ENCODE peak calls at places on chromosome 11, in nine cellular contexts. O, B, I, J, H, S, R, D and Z are unnamed samples. For H4K20me1, the result is how much of the 10 kb centered on the place peaks cover.

GRCh38 chr11:20090654-20091374 is 69.5 kb downstream of the DBX1 start:
- DNase-seq in I (no peak), R (no peak), H (no peak), J (no peak), O (no peak), B (no peak), D (no peak), S (no peak), Z (no peak)

GRCh38 chr11:93984205-93984586 is 37.0 kb upstream of the HEPHL1 start:
- DNase-seq in J (no peak), H (no peak), O (peak), I (peak), D (no peak), R (no peak), S (no peak), B (no peak), Z (no peak)

GRCh38 chr11:38582151-38582550 is 1984.1 kb upstream of the RAG2 start:
- DNase-seq in I (peak), D (no peak), O (no peak), H (no peak), B (no peak), J (no peak), R (no peak), S (no peak), Z (no peak)

GRCh38 chr11:20668844-20669832 is at the start of gene NELL1:
- DNase-seq in D (no peak), S (peak), I (no peak), R (peak), H (no peak), J (peak), B (peak), O (no peak), Z (no peak)

GRCh38 chr11:70476669-70477068 is 78.3 kb downstream of the CTTN start:
- DNase-seq in D (no peak), I (peak), J (no peak), R (no peak), B (no peak), O (peak), H (no peak), S (no peak), Z (no peak)

GRCh38 chr11:2528301-2529050 is 83.7 kb downstream of the KCNQ1 start:
- DNase-seq in O (no peak), I (no peak), D (no peak), B (no peak), S (peak), R (no peak), J (no peak), H (no peak), Z (no peak)

GRCh38 chr11:73518195-73518594 is 79.7 kb downstream of the FAM168A start:
- DNase-seq in S (no peak), B (no peak), R (no peak), D (no peak), O (no peak), I (no peak), H (no peak), J (no peak), Z (no peak)

GRCh38 chr11:107561688-107562087 is 3.8 kb downstream of the ALKBH8 start:
- DNase-seq in S (no peak), J (no peak), H (no peak), B (no peak), R (no peak), O (peak), D (no peak), I (peak), Z (no peak)

GRCh38 chr11:31819533-31820437 is 8.7 kb upstream of the PAX6 start:
- DNase-seq in B (peak), O (no peak), I (no peak), H (no peak), D (no peak), S (no peak), J (peak), R (peak), Z (no peak)

GRCh38 chr11:105856954-105857353 is 165.1 kb downstream of the MSANTD4 start:
- DNase-seq in R (no peak), O (no peak), J (no peak), I (no peak), H (no peak), D (no peak), B (no peak), S (no peak), Z (no peak)

GRCh38 chr11:115193931-115194797 is 310.1 kb downstream of the CADM1 start:
- DNase-seq in I (no peak), O (no peak), J (no peak), R (no peak), H (no peak), B (no peak), S (no peak), D (peak), Z (peak)

GRCh38 chr11:9138612-9139579 is 47.5 kb upstream of the SCUBE2 start:
- DNase-seq in H (peak), D (no peak), J (no peak), I (peak), O (peak), R (no peak), S (peak), B (no peak), Z (no peak)

GRCh38 chr11:19232910-19233503 is 7.7 kb downstream of the E2F8 start:
- DNase-seq in J (no peak), S (no peak), D (no peak), H (peak), I (peak), B (no peak), R (no peak), O (peak), Z (no peak)

GRCh38 chr11:33642461-33643166 is 58.0 kb downstream of the C11orf91 start:
- DNase-seq in B (no peak), D (no peak), I (peak), J (no peak), H (peak), O (no peak), S (no peak), R (no peak), Z (no peak)

GRCh38 chr11:132943737-132944556 is 588.4 kb downstream of the OPCML start:
- DNase-seq in D (no peak), I (no peak), B (peak), S (peak), J (peak), R (peak), H (no peak), O (peak), Z (no peak)

GRCh38 chr11:121255473-121256125 is 37.0 kb upstream of the SC5D start:
- DNase-seq in I (no peak), J (peak), D (no peak), R (no peak), O (no peak), H (no peak), S (no peak), B (no peak), Z (no peak)

GRCh38 chr11:117315285-117316196 is 515 bp downstream of the BACE1 start:
- DNase-seq in B (no peak), O (peak), D (no peak), I (no peak), S (peak), J (peak), R (no peak), H (no peak), Z (no peak)

GRCh38 chr11:117314840-117315239 is 1.2 kb downstream of the BACE1 start:
- DNase-seq in J (peak), I (no peak), D (no peak), S (peak), B (peak), O (peak), H (no peak), R (peak), Z (no peak)

GRCh38 chr11:117313103-117313502 is 3.0 kb downstream of the BACE1 start:
- DNase-seq in J (no peak), S (no peak), I (no peak), H (no peak), O (no peak), B (no peak), D (no peak), R (no peak), Z (no peak)

GRCh38 chr11:117316197-117316961 is at the start of gene BACE1:
- DNase-seq in S (peak), B (peak), I (peak), O (peak), D (no peak), H (peak), J (peak), R (peak), Z (no peak)

DNA sequence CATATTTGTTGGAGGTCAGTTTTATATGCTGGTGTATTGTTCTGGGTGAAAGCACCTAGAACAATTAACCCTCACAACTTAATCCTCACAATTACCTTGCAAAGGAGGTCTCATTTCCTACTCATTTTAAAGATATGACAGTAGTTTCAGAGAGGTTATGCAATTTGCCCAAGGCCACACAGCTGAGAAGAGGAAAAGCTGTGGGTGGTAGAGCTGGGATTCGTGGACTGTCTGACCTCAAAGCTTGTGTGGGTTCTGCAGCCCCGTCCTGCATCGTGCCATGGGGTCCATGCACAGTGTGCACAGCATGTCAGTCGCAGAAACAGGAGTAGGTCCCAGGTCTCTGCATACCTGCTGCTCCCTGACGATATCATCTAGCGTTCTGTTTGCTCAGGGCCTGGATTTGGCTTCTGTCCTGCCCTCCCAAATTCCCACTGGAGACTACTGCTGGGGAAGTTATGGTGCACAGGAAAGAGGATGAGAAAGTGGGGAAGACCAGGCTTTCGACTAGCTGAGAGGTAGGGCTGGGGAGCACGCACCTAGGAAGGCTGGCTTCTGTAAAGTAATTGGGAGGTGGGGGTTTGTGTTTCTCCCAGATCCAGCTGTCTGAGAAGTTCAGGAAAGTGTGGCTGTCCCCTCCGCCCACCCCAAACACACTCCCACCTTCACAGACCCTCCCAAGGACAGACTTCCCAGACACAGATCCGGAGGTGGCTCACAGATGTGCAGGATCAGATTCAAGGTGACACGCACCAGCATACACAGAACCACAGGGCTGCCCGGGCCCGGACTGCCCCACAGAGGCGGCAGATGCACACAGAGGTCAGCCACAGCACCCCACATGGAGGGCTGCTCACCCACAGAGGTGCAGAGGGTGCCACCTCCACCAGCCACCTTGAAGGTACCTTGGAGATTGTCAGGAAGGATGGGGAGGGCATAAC is 2.0 kb downstream of the BACE1 start:
- DNase-seq in R (no peak), I (no peak), B (no peak), H (no peak), D (no peak), O (no peak), S (no peak), J (no peak), Z (no peak)
- TF ChIP-seq EZH2phosphoT487 in R (no peak), I (no peak), B (no peak), H (no peak), D (no peak), O (no peak), S (no peak), J (no peak), Z (no peak)

GRCh38 chr11:67160872-67161783 is 42.1 kb downstream of the KDM2A start:
- DNase-seq in S (no peak), I (peak), O (peak), R (no peak), B (no peak), J (peak), D (no peak), H (no peak), Z (no peak)

GRCh38 chr11:67165595-67165994 is 46.5 kb downstream of the KDM2A start:
- DNase-seq in J (no peak), D (no peak), S (no peak), R (no peak), O (no peak), B (no peak), I (no peak), H (no peak), Z (no peak)

GRCh38 chr11:67167086-67167485 is 48.0 kb downstream of the KDM2A start:
- DNase-seq in D (no peak), B (no peak), O (peak), J (no peak), R (no peak), I (no peak), S (no peak), H (no peak), Z (no peak)

GRCh38 chr11:67160045-67160444 is 41.0 kb downstream of the KDM2A start:
- DNase-seq in H (no peak), I (no peak), O (no peak), J (no peak), B (peak), S (no peak), R (peak), D (no peak), Z (no peak)

DNA sequence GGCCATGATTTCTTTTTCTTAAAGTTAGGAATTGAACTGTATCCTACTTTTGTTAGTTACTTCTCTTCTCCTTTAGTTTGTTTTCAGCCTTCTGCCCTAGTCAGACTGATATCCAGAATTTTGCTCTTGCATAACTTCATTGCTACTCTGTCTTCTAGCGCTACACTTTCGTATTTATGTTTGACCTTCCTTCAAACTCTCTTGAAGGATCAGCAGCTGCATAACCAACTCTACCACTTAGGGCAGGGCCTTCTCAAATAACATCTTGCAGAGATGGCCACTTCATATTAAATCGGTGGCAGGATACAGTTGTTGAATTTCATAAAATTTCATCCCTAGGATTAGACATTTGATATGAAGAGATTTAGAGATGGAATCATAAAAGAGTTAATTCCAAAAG is 43.9 kb downstream of the KDM2A start:
- DNase-seq in S (no peak), O (no peak), I (no peak), J (no peak), H (no peak), B (no peak), R (no peak), D (no peak), Z (no peak)
- H4K20me1 ChIP-seq in S (half or more), O (under half), I (under half), J (under half), H (under half), B (half or more), R (half or more), D (under half), Z (under half)

GRCh38 chr11:50298182-50298988 is 265.7 kb downstream of the OR4C45 start:
- DNase-seq in R (peak), S (no peak), D (no peak), O (peak), B (no peak), I (no peak), J (no peak), H (no peak), Z (no peak)
- H3K4me3 ChIP-seq in R (peak), S (no peak), D (no peak), O (no peak), B (no peak), I (no peak), J (no peak), H (peak), Z (peak)

DNA sequence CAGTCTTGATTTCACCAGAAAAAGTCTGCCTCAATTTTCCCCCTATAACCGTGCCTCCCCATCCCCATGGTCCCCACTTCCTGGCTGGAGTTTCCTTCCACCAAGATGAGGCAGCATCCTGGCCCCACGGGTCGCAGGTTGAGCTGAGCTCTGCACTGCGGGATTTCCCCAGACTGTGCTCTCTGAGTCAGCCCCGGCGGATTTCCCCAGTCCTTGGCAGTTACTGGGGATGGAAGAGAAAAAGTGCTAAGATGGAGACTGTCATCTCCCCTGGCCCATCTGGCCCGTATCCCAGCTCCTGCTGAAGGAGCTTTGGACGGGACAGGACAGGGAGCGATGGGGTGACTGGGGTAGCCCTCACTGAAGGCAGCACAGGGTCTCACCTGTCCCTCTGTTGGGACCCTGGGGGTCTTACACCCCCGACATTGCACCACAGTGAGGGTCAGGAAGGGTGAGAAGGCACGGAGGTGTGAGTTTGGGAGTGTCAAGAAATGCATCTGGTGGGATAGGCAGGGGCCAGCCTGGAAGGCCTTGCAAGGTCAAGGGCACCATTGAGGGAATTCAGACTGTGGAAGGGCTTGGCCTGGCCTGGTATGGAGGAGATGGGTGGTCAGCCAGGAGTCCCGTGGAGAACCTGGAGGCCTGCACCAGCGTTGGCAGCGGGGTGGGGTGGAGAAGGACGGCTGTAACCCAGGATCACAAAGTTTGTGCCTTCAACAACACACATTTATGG is 36.5 kb downstream of the NADSYN1 start:
- DNase-seq in I (peak), R (no peak), O (no peak), S (no peak), B (no peak), H (no peak), J (no peak), D (no peak), Z (no peak)
- TF ChIP-seq EZH2phosphoT487 in I (no peak), R (no peak), O (no peak), S (no peak), B (no peak), H (no peak), J (no peak), D (no peak), Z (no peak)

DNA sequence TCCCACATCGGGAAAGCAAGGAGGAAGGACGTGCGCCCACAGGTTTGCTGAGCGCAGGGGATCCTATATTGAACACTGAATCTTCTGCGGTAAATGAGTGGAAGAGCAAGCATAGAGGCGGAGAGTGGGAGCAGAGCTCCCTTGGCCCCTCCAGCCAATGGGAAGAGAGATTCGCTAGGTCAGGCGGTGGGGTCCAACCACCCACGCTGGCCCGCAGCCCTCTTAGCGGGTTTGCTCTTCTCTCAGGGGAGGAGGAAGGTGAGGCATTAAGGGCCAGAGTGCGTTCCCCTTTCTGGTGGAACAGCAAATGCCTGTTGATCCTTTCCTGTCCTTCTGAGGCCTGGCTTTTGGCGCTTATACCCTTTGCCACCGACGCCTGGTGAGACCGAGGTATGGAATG is 10.6 kb downstream of the NLRP14 start:
- DNase-seq in R (no peak), D (no peak), I (no peak), B (no peak), S (no peak), J (peak), O (no peak), H (no peak), Z (no peak)
- H4K20me1 ChIP-seq in R (under half), D (under half), I (under half), B (under half), S (under half), J (under half), O (under half), H (under half), Z (under half)

DNA sequence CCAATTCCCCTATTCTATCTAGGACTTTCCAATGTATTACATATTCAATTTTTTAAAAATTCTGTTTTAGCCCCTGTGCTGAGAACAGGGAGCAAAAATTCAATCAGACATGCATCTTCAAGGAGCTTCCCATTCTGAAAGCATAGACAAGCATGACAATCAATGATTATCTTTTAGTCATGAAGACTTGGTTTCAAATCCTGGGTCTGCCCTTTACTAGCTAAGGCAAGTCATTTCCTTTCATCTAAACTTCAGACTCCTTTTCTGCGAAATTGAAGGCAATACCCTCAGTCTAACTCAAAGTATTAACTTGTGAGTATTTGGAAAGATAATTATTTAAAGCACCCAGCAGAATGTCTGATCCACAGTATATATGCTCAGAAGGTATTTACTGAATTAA is 24.1 kb downstream of the PAK1 start:
- DNase-seq in J (no peak), S (no peak), R (no peak), B (no peak), I (no peak), O (no peak), D (no peak), H (no peak), Z (no peak)
- H3K4me3 ChIP-seq in J (peak), S (no peak), R (no peak), B (no peak), I (no peak), O (no peak), D (no peak), H (no peak), Z (no peak)

DNA sequence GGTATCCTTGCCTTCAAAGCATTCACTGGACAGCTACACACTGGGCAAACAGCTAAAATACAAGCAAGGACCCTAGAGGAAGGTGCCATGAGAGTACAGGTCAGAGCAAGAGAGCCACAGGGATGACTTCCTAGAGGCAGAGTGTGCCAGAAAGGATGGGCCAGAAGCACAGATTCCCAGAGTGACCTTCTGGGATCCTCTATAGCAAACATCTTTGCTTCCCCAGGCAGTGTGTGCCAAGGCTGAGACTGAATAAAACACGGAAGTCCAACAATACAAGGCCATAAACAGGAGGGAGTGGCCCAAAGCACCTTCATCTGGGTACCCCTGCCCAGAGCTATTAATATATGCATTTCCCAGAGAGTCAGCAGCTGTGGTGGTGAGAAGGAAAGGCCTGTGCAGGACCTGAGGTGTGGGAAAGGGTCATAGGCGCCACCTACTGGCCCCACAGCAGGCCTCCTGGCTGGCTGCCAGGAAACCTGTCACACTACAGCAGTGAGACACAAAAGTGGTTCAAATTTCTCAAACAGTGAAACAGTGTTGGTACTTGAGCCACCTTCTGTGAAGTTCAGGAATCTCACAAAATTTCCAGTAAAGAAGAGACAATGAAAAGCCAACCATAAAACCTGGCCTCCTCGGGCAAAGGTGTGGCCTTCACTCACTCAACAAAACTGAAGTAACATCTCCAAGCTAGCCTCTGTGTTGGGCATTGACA is 20.3 kb downstream of the CLPB start:
- DNase-seq in R (peak), O (peak), J (peak), B (peak), I (peak), S (peak), H (peak), D (peak), Z (peak)
- TF ChIP-seq EZH2phosphoT487 in R (no peak), O (no peak), J (no peak), B (no peak), I (no peak), S (no peak), H (no peak), D (no peak), Z (no peak)